ENCODE peak calls at places on chromosomes 5 and 9, in five cellular contexts. T, V, G, N and W are unnamed samples.

GRCh38 chr9:14309403-14309802 is 4.5 kb downstream of the NFIB start:
- DNase-seq in G (peak), V (peak), T (no peak), N (peak), W (no peak)

GRCh38 chr9:69743930-69744329 is 15.9 kb downstream of the PTAR1 start:
- DNase-seq in T (no peak), N (no peak), G (no peak), V (no peak), W (no peak)

GRCh38 chr9:136535070-136535469 is 10.8 kb downstream of the NOTCH1 start:
- DNase-seq in G (no peak), V (no peak), T (no peak), N (no peak), W (no peak)

GRCh38 chr5:8912106-8912505 is 633.8 kb downstream of the SEMA5A start:
- DNase-seq in T (no peak), V (peak), G (no peak), N (peak), W (no peak)

GRCh38 chr9:36946653-36947052 is 87.4 kb downstream of the PAX5 start:
- DNase-seq in G (no peak), V (peak), N (peak), T (no peak), W (no peak)

GRCh38 chr5:143147382-143147781 is 256.1 kb downstream of the NR3C1 start:
- DNase-seq in V (no peak), G (no peak), T (no peak), N (no peak), W (no peak)

GRCh38 chr9:102845847-102846246 is 149.3 kb upstream of the CYLC2 start:
- DNase-seq in G (no peak), T (no peak), N (no peak), V (no peak), W (no peak)

GRCh38 chr9:15430920-15431844 is 8.5 kb downstream of the SNAPC3 start:
- DNase-seq in V (no peak), N (no peak), G (no peak), T (no peak), W (no peak)

GRCh38 chr5:80703747-80704146 is 49.0 kb upstream of the DHFR start:
- DNase-seq in G (no peak), V (no peak), T (no peak), N (peak), W (no peak)

GRCh38 chr9:111804636-111805035 is 9.9 kb upstream of the SHOC1 start:
- DNase-seq in G (no peak), V (no peak), T (no peak), N (no peak), W (no peak)

GRCh38 chr9:93825348-93826115 is 129.6 kb downstream of the BARX1 start:
- DNase-seq in T (no peak), N (no peak), V (no peak), G (no peak), W (no peak)

GRCh38 chr5:131514316-131515275 is 120.4 kb downstream of the RAPGEF6 start:
- DNase-seq in T (no peak), N (peak), V (peak), G (no peak), W (no peak)

GRCh38 chr5:9507974-9508373 is 37.9 kb downstream of the SEMA5A start:
- DNase-seq in T (no peak), V (peak), G (peak), N (peak), W (no peak)

GRCh38 chr9:125634040-125634717 is 72.8 kb downstream of the MAPKAP1 start:
- DNase-seq in G (no peak), T (no peak), N (no peak), V (peak), W (no peak)

GRCh38 chr5:13354611-13355010 is 589.9 kb downstream of the DNAH5 start:
- DNase-seq in G (no peak), V (peak), T (no peak), N (peak), W (no peak)

GRCh38 chr9:121331992-121332685 is 37.9 kb downstream of the STOM start:
- DNase-seq in N (peak), V (peak), T (no peak), G (peak), W (peak)

GRCh38 chr5:125863579-125863978 is 559.6 kb upstream of the GRAMD2B start:
- DNase-seq in G (no peak), V (no peak), N (no peak), T (no peak), W (no peak)

GRCh38 chr9:100324594-100325200 is 28.0 kb downstream of the TEX10 start:
- DNase-seq in T (no peak), N (peak), G (peak), V (peak), W (peak)

GRCh38 chr5:159838551-159839222 is 77.6 kb upstream of the ADRA1B start:
- DNase-seq in G (peak), N (no peak), V (peak), T (no peak), W (no peak)

GRCh38 chr5:158602981-158603380 is 496.7 kb downstream of the EBF1 start:
- DNase-seq in G (no peak), T (no peak), V (no peak), N (no peak), W (no peak)

GRCh38 chr5:142290574-142291299 is 34.1 kb downstream of the SPRY4 start:
- DNase-seq in V (peak), G (peak), T (no peak), N (peak), W (no peak)

GRCh38 chr5:139638090-139638735 is 9.9 kb upstream of the CXXC5 start:
- DNase-seq in N (peak), V (peak), G (peak), T (peak), W (no peak)

GRCh38 chr5:52725781-52726180 is 61.9 kb upstream of the ITGA1 start:
- DNase-seq in N (no peak), V (no peak), G (no peak), T (no peak), W (no peak)

GRCh38 chr9:90517103-90517502 is 125.5 kb downstream of the DIRAS2 start:
- DNase-seq in V (no peak), T (no peak), N (no peak), G (no peak), W (no peak)

GRCh38 chr5:14824490-14824889 is 47.1 kb downstream of the ANKH start:
- DNase-seq in T (no peak), N (no peak), V (no peak), G (no peak), W (no peak)

GRCh38 chr5:21613971-21614488 is 1239.1 kb downstream of the CDH12 start:
- DNase-seq in T (no peak), N (no peak), V (no peak), G (no peak), W (no peak)

GRCh38 chr5:108654042-108654441 is 93.7 kb upstream of the FER start:
- DNase-seq in G (peak), T (no peak), V (peak), N (peak), W (no peak)

GRCh38 chr9:112541690-112542089 is 55.1 kb downstream of the KIAA1958 start:
- DNase-seq in V (peak), T (no peak), G (peak), N (no peak), W (no peak)

GRCh38 chr5:33576726-33577620 is 136.2 kb downstream of the TARS1 start:
- DNase-seq in T (no peak), N (no peak), V (no peak), G (peak), W (no peak)

GRCh38 chr9:111903996-111904395 is 7.4 kb downstream of the UGCG start:
- DNase-seq in T (no peak), G (no peak), V (peak), N (no peak), W (no peak)

GRCh38 chr9:121744002-121744686 is 92.7 kb downstream of the DAB2IP start:
- DNase-seq in T (no peak), G (peak), V (peak), N (peak), W (peak)

GRCh38 chr9:82180711-82181110 is 192.1 kb downstream of the SPATA31D1 start:
- DNase-seq in T (no peak), V (no peak), G (no peak), N (no peak), W (no peak)

GRCh38 chr5:169286572-169287325 is 14.2 kb downstream of the SLIT3 start:
- DNase-seq in N (peak), V (no peak), G (no peak), T (peak), W (no peak)

GRCh38 chr9:132826131-132826530 is 52.0 kb downstream of the AK8 start:
- DNase-seq in T (no peak), V (no peak), N (no peak), G (no peak), W (no peak)

GRCh38 chr5:95940758-95941682 is 20.6 kb downstream of the ELL2 start:
- DNase-seq in N (no peak), V (peak), T (no peak), G (no peak), W (no peak)

GRCh38 chr5:123754903-123755302 is 242.9 kb downstream of the CSNK1G3 start:
- DNase-seq in V (peak), G (peak), N (peak), T (no peak), W (no peak)

GRCh38 chr5:102540251-102540812 is 41.5 kb upstream of the SLCO6A1 start:
- DNase-seq in T (no peak), V (no peak), G (no peak), N (no peak), W (no peak)

GRCh38 chr5:102542064-102542463 is 43.3 kb upstream of the SLCO6A1 start:
- DNase-seq in V (no peak), T (no peak), G (no peak), N (no peak), W (no peak)

GRCh38 chr5:102547659-102548058 is 48.9 kb upstream of the SLCO6A1 start:
- DNase-seq in T (no peak), N (no peak), G (no peak), V (no peak), W (no peak)

GRCh38 chr5:102547161-102547560 is 48.4 kb upstream of the SLCO6A1 start:
- DNase-seq in V (no peak), G (no peak), T (no peak), N (no peak), W (no peak)

DNA sequence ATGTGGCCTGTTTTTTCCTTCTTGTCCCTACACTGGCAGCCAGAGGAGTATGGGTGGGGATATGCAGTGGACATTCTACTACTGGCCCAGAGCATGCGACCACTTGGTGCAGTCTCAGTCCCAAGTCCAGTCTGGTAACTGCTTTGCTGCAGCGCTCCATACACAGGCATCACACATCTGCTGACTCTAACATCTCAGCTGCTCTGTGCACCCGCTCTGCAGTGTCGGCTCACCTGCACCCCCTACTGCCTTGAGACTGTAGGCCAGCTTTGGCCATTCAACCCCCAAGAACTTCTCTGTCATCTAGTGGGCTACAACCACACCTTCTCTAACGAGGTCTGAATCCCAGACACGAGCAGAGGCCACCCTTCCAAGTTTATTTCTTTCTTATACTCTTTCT is 46.4 kb upstream of the SLCO6A1 start:
- DNase-seq in V (peak), G (no peak), N (no peak), T (no peak), W (no peak)
- TF ChIP-seq CTCF in V (peak), G (peak), N (peak), T (no peak), W (no peak)

DNA sequence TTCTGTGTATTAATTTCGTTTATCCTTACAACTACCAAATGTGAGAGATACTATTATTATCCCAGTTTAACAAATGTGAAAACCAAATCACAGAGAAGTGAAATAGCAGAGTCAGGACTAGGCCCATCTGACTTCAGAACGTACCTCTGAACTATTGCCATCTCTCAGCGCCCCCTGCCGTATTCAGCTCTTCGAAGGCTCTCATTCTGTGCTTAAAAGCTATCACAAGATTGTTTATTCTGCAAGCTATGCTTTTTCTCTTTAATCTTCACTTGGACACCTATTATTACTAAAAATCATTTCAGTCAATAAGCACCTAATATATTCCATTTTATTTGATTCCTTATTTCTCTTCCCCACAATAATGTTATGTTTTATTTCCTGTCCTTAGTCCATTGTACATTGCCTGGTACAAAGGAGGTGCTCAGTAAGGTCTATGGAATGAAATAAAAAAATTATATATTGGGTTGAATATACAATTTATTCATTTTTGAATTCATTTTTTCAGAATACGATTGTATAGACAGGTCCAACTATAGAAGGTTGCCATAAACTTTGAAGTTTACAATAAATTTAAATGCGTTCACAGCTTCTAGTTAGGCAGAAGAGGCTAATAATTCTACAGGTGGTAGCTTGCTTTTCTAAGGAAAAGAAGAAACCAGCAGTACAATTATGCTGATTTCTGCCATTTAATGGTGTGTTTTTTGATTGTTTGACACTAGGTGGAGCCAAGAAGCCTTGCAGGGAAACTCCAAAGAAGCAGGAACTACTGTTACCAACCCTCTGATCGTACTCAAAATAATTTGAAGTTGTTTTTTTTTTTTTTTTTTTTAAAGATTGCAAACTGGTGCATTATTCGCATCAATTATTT is 202.2 kb upstream of the DMRTA1 start:
- DNase-seq in G (peak), N (peak), V (peak), T (no peak), W (peak)
- TF ChIP-seq CTCF in G (peak), N (peak), V (peak), T (no peak), W (peak)

GRCh38 chr9:73549991-73550390 is 398.3 kb downstream of the ANXA1 start:
- DNase-seq in T (no peak), N (no peak), V (no peak), G (no peak), W (no peak)
- TF ChIP-seq CTCF in T (no peak), N (no peak), V (no peak), G (no peak), W (no peak)

DNA sequence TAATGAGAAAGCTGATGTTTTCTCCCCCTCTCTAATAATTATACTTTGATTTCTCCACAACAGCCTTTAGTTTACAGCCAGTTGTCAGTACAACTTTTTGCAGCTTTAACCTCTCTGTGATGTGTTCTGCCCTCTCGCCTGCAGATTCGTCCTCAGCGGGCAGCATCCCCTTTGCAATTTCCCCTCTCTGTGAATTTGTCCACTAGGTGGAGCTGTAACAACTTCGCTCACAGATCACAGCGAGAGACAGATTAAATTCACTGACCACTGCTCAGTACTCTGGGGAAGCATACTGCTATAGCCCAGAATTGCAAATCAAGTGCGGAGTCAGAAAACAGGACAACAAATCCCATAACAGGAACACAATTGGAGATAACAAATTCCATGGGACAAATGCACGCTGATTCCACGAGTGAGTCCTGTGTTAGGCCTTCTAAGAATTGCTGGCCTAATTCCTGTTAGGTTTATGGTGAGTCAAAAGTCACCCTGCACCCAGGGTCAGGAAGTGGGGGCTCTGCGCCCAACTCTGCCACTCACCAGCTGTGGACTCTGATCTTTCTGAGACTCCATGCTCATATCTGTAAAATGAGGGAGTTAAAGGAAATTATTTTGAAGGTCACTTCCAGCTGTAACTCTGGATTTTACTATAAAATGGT is 2124.9 kb downstream of the MAT2B start:
- DNase-seq in G (peak), N (peak), T (no peak), V (peak), W (no peak)
- TF ChIP-seq CTCF in G (peak), N (peak), T (peak), V (peak), W (peak)

DNA sequence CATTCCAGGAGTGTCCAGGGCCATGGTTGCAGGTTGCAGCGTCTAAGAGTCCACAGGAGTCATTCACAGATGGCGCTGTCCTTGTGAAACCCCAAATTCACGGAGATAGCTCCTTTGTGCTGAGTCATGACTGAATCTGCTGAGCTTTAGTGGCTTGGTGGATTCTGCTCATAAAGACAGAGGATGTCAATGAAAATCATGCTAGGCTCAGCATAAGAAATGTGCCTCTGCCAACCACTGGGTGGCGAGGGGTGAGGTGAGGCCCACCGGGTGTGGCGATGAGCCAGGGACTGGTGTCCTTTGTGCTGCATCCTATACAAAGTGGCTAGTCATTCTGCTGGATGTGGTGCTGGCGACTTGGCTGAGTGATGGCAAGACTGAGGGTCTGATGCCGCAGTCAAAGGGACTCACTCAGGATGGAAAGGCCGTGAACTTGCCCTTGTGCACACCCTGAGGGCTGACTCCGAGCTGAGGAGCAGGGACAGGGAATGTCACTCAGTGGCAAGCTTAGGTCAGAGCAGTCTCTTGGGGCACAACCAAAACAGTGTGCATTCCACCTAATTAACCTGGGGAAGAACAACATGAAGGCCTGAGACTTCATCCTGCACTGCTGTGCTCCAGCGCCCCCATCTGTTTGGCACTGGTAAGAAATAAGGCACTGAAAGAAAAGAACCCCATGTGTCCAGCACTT is 71.5 kb downstream of the DAP start:
- DNase-seq in T (no peak), V (peak), G (no peak), N (peak), W (no peak)
- TF ChIP-seq CTCF in T (no peak), V (peak), G (no peak), N (peak), W (peak)